ENCODE peak calls at places on chromosome 1, in four cellular contexts. F is breast epithelium, M is aorta, T is WERI-Rb-1. X is an unnamed sample.
A peak's percentile ranks its signal among the peaks of the same experiment; 100 is the strongest.

GRCh38 chr1:173193639-173194038 is 13.5 kb downstream of the TNFSF4 start:
- DNase-seq in M (no peak), F (no peak), T (no peak), X (peak; percentile 63)

GRCh38 chr1:24502168-24503002 is at the start of gene RCAN3:
- DNase-seq in M (peak; percentile 89), T (peak; percentile 90), F (peak; percentile 90), X (peak; percentile 94)

GRCh38 chr1:9294910-9295636 is 2.4 kb downstream of the SPSB1 start:
- DNase-seq in T (no peak), F (no peak), M (peak; percentile 74), X (peak; percentile 49)

GRCh38 chr1:160416369-160416768 is 16.0 kb downstream of the VANGL2 start:
- DNase-seq in T (peak; percentile 75), M (no peak), F (no peak), X (peak; percentile 50)

GRCh38 chr1:12157366-12158231 is 9.2 kb upstream of the TNFRSF1B start:
- DNase-seq in F (no peak), T (no peak), M (no peak), X (no peak)

GRCh38 chr1:56639210-56639609 is 5.9 kb upstream of the PRKAA2 start:
- DNase-seq in F (no peak), M (no peak), T (no peak), X (peak; percentile 42)

GRCh38 chr1:203422656-203423055 is 53.0 kb upstream of the PRELP start:
- DNase-seq in T (peak; percentile 3), M (no peak), F (no peak), X (peak; percentile 38)

GRCh38 chr1:182869241-182869666 is 30.1 kb downstream of the DHX9 start:
- DNase-seq in F (no peak), T (no peak), M (no peak), X (no peak)

GRCh38 chr1:193183019-193183643 is 3.3 kb downstream of the B3GALT2 start:
- DNase-seq in M (no peak), F (no peak), T (no peak), X (peak; percentile 87)

GRCh38 chr1:90133133-90133532 is 138.2 kb downstream of the ZNF326 start:
- DNase-seq in T (peak; percentile 62), F (no peak), M (no peak), X (peak; percentile 32)

GRCh38 chr1:231272173-231272572 is 31.2 kb downstream of the GNPAT start:
- DNase-seq in M (no peak), F (no peak), T (no peak), X (no peak)

GRCh38 chr1:65431111-65431705 is 10.7 kb downstream of the LEPR start:
- DNase-seq in T (no peak), M (no peak), F (no peak), X (peak; percentile 84)

GRCh38 chr1:27098447-27099153 is 56.3 kb downstream of the SLC9A1 start:
- DNase-seq in F (no peak), M (no peak), T (no peak), X (no peak)

GRCh38 chr1:211876849-211877248 is 46.3 kb upstream of the LPGAT1 start:
- DNase-seq in T (no peak), M (no peak), F (no peak), X (peak; percentile 2)

GRCh38 chr1:115056395-115056798 is 26.8 kb downstream of the TSHB start:
- DNase-seq in M (no peak), F (no peak), T (no peak), X (peak; percentile 76)

GRCh38 chr1:227785094-227785811 is 30.2 kb upstream of the PRSS38 start:
- DNase-seq in T (no peak), F (no peak), M (no peak), X (no peak)

GRCh38 chr1:87084247-87084836 is 169.9 kb downstream of the HS2ST1 start:
- DNase-seq in M (no peak), F (no peak), T (no peak), X (peak; percentile 85)

GRCh38 chr1:95027046-95027445 is 45.7 kb downstream of the ALG14 start:
- DNase-seq in T (no peak), M (no peak), F (no peak), X (no peak)

GRCh38 chr1:8356256-8357209 is 38.6 kb downstream of the SLC45A1 start:
- DNase-seq in M (peak; percentile 75), T (no peak), F (no peak), X (no peak)

GRCh38 chr1:98046031-98046641 is 125.3 kb upstream of the DPYD start:
- DNase-seq in M (no peak), T (peak; percentile 46), F (no peak), X (peak; percentile 77)

GRCh38 chr1:1630965-1631792 is 794 bp upstream of the MMP23B start:
- DNase-seq in F (no peak), T (no peak), M (peak; percentile 93), X (no peak)

GRCh38 chr1:2974701-2975301 is 46.5 kb upstream of the ACTRT2 start:
- DNase-seq in T (no peak), F (no peak), M (peak; percentile 73), X (no peak)
- H3K9me3 ChIP-seq in T (no peaks in the 10 kb centered on the region), F (no peaks in the 10 kb centered on the region), M (no peaks in the 10 kb centered on the region), X (no peaks in the 10 kb centered on the region)

DNA sequence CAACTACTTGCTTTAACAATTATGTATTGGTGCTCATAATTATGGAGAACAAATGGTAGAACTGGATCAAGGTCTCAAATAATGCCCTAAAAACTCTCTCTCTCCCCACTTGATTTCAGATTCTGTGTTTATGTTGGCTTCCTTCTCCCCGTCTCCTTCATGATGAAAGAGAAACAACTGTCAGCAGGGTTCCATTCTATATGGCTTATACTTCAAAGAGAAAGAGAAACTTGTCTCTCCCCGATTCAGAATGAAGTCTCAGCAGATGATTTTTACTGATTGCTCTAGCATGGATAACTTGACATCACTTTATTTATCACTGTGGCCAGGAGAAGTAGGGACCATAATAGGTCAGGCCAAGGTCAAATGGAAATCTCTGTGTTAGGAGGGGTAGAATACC is 575.6 kb downstream of the AGBL4 start:
- DNase-seq in T (no peak), M (no peak), F (no peak), X (no peak)
- H3K9me3 ChIP-seq in T (no peaks in the 10 kb centered on the region), M (no peaks in the 10 kb centered on the region), F (peaks cover 2% of the 10 kb centered on the region), X (peaks cover 6% of the 10 kb centered on the region)

GRCh38 chr1:42306977-42307376 is 28.1 kb downstream of the FOXJ3 start:
- DNase-seq in M (no peak), T (no peak), F (no peak), X (no peak)
- H3K9me3 ChIP-seq in M (no peaks in the 10 kb centered on the region), T (peaks cover 2% of the 10 kb centered on the region), F (no peaks in the 10 kb centered on the region), X (no peaks in the 10 kb centered on the region)

GRCh38 chr1:82582347-82582746 is 781.6 kb downstream of the ADGRL2 start:
- DNase-seq in M (no peak), F (no peak), T (no peak), X (no peak)
- H3K9me3 ChIP-seq in M (no peaks in the 10 kb centered on the region), F (no peaks in the 10 kb centered on the region), T (no peaks in the 10 kb centered on the region), X (no peaks in the 10 kb centered on the region)

DNA sequence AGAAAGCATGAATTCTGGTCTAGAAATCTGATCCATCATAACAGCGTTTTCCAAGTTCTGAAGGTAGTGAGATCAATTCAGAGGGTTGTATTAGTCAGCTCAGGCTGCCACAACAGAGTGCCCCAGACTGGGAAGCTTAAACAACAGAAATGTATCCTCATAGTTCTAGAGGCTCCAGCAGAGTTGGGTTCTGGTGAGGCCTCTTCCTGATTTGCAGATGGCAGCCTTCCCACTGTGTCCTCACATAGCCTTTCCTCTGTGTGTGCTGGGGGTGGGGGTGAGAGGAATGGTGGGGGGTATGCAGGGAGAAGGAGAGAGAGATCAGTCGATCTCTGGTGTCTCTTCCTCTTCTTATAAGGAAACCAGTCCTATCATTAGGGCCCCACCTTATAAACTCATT is 15.1 kb downstream of the ZBTB8B start:
- DNase-seq in F (no peak), M (no peak), T (no peak), X (peak; percentile 17)
- H3K9me3 ChIP-seq in F (no peaks in the 10 kb centered on the region), M (no peaks in the 10 kb centered on the region), T (no peaks in the 10 kb centered on the region), X (no peaks in the 10 kb centered on the region)